ENCODE peak calls at places on chromosomes 1 and 21, in six cellular contexts. G is neural progenitor cell, K is IMR-90, O is PC-9, S is PC-3, I is OCI-LY7. X is an unnamed sample.
A peak's percentile ranks its signal among the peaks of the same experiment; 100 is the strongest.

GRCh38 chr1:203291201-203292096 is 13.9 kb upstream of the BTG2 start:
- DNase-seq in S (no peak), O (no peak), I (no peak), G (no peak), K (no peak), X (no peak)

GRCh38 chr1:16155537-16156410 is at the start of gene EPHA2:
- DNase-seq in I (no peak), K (peak; percentile 86), G (peak; percentile 98), O (peak; percentile 92), S (peak; percentile 97), X (no peak)

GRCh38 chr1:230501845-230502244 is 75.7 kb upstream of the PGBD5 start:
- DNase-seq in K (no peak), O (no peak), G (no peak), I (no peak), S (no peak), X (no peak)

GRCh38 chr1:222463059-222463730 is 84.7 kb downstream of the HHIPL2 start:
- DNase-seq in O (no peak), G (no peak), S (no peak), K (no peak), I (no peak), X (no peak)

GRCh38 chr1:151055581-151055980 is 3.8 kb downstream of the CDC42SE1 start:
- DNase-seq in K (no peak), I (no peak), S (no peak), O (no peak), G (no peak), X (no peak)

GRCh38 chr1:119587328-119587727 is 60.7 kb downstream of the ZNF697 start:
- DNase-seq in O (peak; percentile 24), K (no peak), G (no peak), S (peak; percentile 26), I (no peak), X (no peak)

GRCh38 chr1:151710187-151710586 is 6.4 kb downstream of the CELF3 start:
- DNase-seq in K (peak; percentile 55), I (peak; percentile 5), G (peak; percentile 89), S (no peak), O (peak; percentile 25), X (peak; percentile 20)

GRCh38 chr1:221858758-221859157 is 116.9 kb upstream of the DUSP10 start:
- DNase-seq in S (peak; percentile 97), K (peak; percentile 93), O (no peak), I (no peak), G (no peak), X (no peak)

GRCh38 chr1:110310300-110310699 is 28.9 kb upstream of the RBM15 start:
- DNase-seq in S (no peak), G (no peak), K (no peak), O (no peak), I (no peak), X (no peak)

GRCh38 chr1:34755961-34756360 is 1.1 kb downstream of the GJB5 start:
- DNase-seq in S (no peak), K (no peak), O (no peak), G (no peak), I (no peak), X (no peak)

GRCh38 chr1:54352755-54353154 is 53.4 kb downstream of the SSBP3 start:
- DNase-seq in K (no peak), S (no peak), G (no peak), O (no peak), I (no peak), X (no peak)

GRCh38 chr1:22529901-22530621 is 33.2 kb upstream of the EPHA8 start:
- DNase-seq in G (peak; percentile 42), S (no peak), I (no peak), K (no peak), O (no peak), X (no peak)

GRCh38 chr1:50424940-50425375 is 1.7 kb upstream of the DMRTA2 start:
- DNase-seq in O (no peak), G (peak; percentile 48), K (no peak), S (no peak), I (no peak), X (no peak)

GRCh38 chr1:226060976-226061792 is 1.3 kb upstream of the H3-3A start:
- DNase-seq in S (peak; percentile 25), I (no peak), K (no peak), G (no peak), O (no peak), X (no peak)

GRCh38 chr1:63599799-63600198 is 6.6 kb downstream of the PGM1 start:
- DNase-seq in S (no peak), I (no peak), G (no peak), K (no peak), O (no peak), X (no peak)

GRCh38 chr1:1043411-1043810 is 23.5 kb downstream of the AGRN start:
- DNase-seq in K (no peak), G (no peak), S (no peak), I (no peak), O (no peak), X (no peak)

GRCh38 chr1:1040004-1040991 is 20.4 kb downstream of the AGRN start:
- DNase-seq in I (peak; percentile 88), K (peak; percentile 85), O (peak; percentile 53), G (peak; percentile 96), S (peak; percentile 95), X (peak; percentile 84)

GRCh38 chr1:1041092-1041503 is 21.2 kb downstream of the AGRN start:
- DNase-seq in K (no peak), S (no peak), I (no peak), O (no peak), G (peak; percentile 83), X (no peak)

GRCh38 chr1:1042831-1043230 is 22.9 kb downstream of the AGRN start:
- DNase-seq in O (no peak), K (no peak), G (no peak), I (no peak), S (no peak), X (no peak)

GRCh38 chr1:1041873-1042272 is 22.0 kb downstream of the AGRN start:
- DNase-seq in O (no peak), G (no peak), K (no peak), S (no peak), I (no peak), X (no peak)
- H4K20me1 ChIP-seq in O (peaks cover 51% of the 10 kb centered on the region), G (peaks cover 67% of the 10 kb centered on the region), K (peaks cover 49% of the 10 kb centered on the region), S (peaks cover 55% of the 10 kb centered on the region), I (no peaks in the 10 kb centered on the region), X (peaks cover 57% of the 10 kb centered on the region)

DNA sequence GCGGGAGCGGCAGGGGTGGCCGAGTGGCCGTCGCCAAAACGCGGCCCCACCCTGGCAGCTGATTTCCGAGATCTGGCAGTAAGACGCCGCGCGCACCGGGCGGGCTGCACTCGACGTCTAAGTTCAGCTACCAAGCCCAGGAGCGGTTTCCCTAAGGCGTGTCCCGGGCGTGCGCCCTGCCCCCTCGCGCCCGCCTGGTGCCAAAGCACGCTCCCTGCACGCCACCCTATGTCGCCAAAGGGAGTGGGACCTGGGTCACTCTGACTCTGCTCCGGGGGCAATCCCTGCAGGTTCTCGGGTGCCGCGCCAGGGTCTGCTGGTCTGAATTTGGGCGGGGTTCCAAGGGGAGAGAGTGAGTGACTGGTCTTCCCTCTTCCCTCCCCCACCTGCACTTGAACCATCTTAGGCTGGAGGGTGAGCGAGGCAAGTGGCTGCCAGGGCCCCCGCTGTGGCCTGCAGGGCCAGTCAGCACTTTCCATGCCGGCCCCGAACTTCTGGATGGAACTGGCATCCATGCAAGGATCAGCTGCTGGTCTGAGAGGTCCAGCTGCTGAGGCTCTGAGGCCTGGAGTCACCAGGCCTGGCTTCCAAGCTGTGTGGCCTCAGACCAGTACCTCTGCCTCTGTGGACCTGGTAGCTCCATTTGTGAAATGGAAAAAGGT is at the start of gene LRRC38:
- DNase-seq in S (peak; percentile 18), G (peak; percentile 65), K (no peak), I (no peak), O (no peak), X (peak; percentile 88)
- TF ChIP-seq CTCF in S (peak; percentile 23), G (peak; percentile 47), K (no peak), I (no peak), O (no peak), X (peak; percentile 81)

GRCh38 chr1:94408104-94408503 is 10.1 kb upstream of the ABCD3 start:
- DNase-seq in O (no peak), I (no peak), G (peak; percentile 12), K (no peak), S (no peak), X (no peak)

GRCh38 chr1:94406446-94406845 is 11.7 kb upstream of the ABCD3 start:
- DNase-seq in S (no peak), I (no peak), K (no peak), O (no peak), G (no peak), X (no peak)

GRCh38 chr1:94413311-94413710 is 4.9 kb upstream of the ABCD3 start:
- DNase-seq in K (no peak), G (no peak), I (no peak), S (no peak), O (no peak), X (no peak)

GRCh38 chr1:94416901-94417701 is 1.1 kb upstream of the ABCD3 start:
- DNase-seq in G (no peak), I (peak; percentile 4), K (peak; percentile 89), S (peak; percentile 57), O (peak; percentile 9), X (no peak)

GRCh38 chr1:94411217-94411616 is 7.0 kb upstream of the ABCD3 start:
- DNase-seq in K (no peak), I (no peak), S (no peak), O (no peak), G (no peak), X (no peak)
- H3K4me2 ChIP-seq in K (no peak overlapping the region), I (peak overlapping the region; percentile 19), S (no peak overlapping the region), O (no peak overlapping the region), G (no peak overlapping the region), X (no peak overlapping the region)

GRCh38 chr21:43921979-43922945 is 57.2 kb downstream of the AGPAT3 start:
- DNase-seq in I (no peak), K (peak; percentile 26), G (no peak), S (no peak), O (no peak), X (peak; percentile 39)

GRCh38 chr21:43918385-43918947 is 53.4 kb downstream of the AGPAT3 start:
- DNase-seq in I (no peak), G (no peak), S (no peak), K (no peak), O (no peak), X (no peak)

GRCh38 chr21:43919283-43919682 is 54.3 kb downstream of the AGPAT3 start:
- DNase-seq in I (no peak), G (no peak), K (no peak), O (no peak), S (no peak), X (no peak)

GRCh38 chr21:43921602-43921978 is 56.6 kb downstream of the AGPAT3 start:
- DNase-seq in I (no peak), K (no peak), G (peak; percentile 80), O (no peak), S (no peak), X (peak; percentile 65)

DNA sequence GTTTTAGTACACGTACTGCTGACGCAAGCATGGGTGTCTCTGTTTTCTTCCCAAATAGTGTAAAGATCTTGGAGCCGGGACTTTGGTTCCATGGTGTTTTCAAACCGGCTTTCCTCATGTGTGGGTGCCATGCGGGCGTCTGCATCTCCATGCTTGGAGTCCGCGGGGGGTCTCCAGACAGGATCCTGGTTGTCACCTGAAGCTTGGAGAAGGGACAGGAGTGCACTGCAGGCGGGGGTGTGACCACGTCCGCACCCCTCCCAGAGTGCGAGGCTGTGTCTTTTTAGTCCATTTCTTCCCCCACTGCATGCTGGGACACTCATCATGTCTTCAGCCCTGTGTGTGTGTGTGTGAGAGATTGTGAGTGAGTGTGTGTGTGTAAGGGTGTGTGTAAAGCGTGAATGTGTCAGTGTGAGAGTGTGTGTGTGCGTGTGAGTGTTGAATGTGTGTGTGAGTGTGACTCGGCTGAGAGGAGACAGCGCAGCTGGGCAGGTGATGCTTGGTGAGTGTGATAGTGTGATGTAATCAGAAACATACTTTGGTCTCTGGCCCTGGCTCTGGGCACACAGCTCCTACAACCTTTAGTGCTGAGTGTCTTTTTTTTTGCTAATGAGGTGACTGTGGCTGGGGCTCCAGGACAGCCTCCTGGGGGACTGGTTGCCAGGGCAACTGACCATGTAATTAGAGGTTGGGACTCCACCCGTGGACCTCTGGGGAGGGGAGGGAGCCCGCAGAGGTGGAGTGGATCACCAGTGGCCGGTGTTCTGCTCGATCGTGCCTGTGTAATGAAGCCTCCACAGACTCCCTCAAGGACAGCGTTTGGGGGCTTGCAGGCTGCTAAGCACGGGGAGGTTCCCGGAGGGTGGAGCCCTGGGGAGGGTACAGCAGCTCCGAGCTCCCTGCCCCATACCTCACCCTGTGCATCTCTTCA is 55.1 kb downstream of the AGPAT3 start:
- DNase-seq in I (no peak), K (peak; percentile 40), S (no peak), O (no peak), G (no peak), X (no peak)
- H4K20me1 ChIP-seq in I (no peaks in the 10 kb centered on the region), K (peaks cover 67% of the 10 kb centered on the region), S (no peaks in the 10 kb centered on the region), O (no peaks in the 10 kb centered on the region), G (peaks cover 7% of the 10 kb centered on the region), X (peaks cover 88% of the 10 kb centered on the region)